ENCODE peak calls at places on chromosomes 12 and 14, in seven cellular contexts. G is retina; D is cerebellar cortex; J is GM12892; W is GM23248; A is stimulated activated effector memory CD8-positive, alpha-beta T cell treated with anti-CD3 and anti-CD28 coated beads, Interleukin-12 subunit alpha, Interleukin-12 subunit beta, amount 100 ng/mL, for 72 hours; V is nephron progenitor cell. P is an unnamed sample.

GRCh38 chr12:100539209-100539608 is 34.3 kb upstream of the GAS2L3 start:
- DNase-seq in G (no peak), A (no peak), J (no peak), W (peak; percentile 56), D (no peak), V (peak; percentile 81), P (no peak)

GRCh38 chr12:120264511-120265202 is 873 bp downstream of the PXN start:
- DNase-seq in J (no peak), V (no peak), G (no peak), D (no peak), A (no peak), W (no peak), P (no peak)

GRCh38 chr12:19205120-19205519 is 75.6 kb downstream of the PLEKHA5 start:
- DNase-seq in J (no peak), V (no peak), A (no peak), D (no peak), G (no peak), W (peak; percentile 50), P (no peak)

GRCh38 chr14:75069811-75070145 is 337 bp downstream of the ZC2HC1C start:
- DNase-seq in W (no peak), J (no peak), G (no peak), D (peak; percentile 31), A (no peak), V (no peak), P (no peak)

GRCh38 chr12:65121956-65122469 is 908 bp upstream of the WIF1 start:
- DNase-seq in G (peak; percentile 43), A (no peak), D (no peak), J (no peak), W (no peak), V (no peak), P (no peak)

GRCh38 chr12:51186465-51186864 is 13.5 kb upstream of the TFCP2 start:
- DNase-seq in D (no peak), W (no peak), G (no peak), A (no peak), J (no peak), V (no peak), P (no peak)

GRCh38 chr12:78559441-78559840 is 305.1 kb upstream of the SYT1 start:
- DNase-seq in D (no peak), A (no peak), W (peak; percentile 17), J (no peak), G (no peak), V (no peak), P (no peak)

GRCh38 chr12:99413751-99414150 is 233.8 kb upstream of the GARIN6 start:
- DNase-seq in W (no peak), A (no peak), J (no peak), D (peak; percentile 17), G (no peak), V (no peak), P (no peak)

GRCh38 chr12:18345021-18345735 is 83.9 kb downstream of the PIK3C2G start:
- DNase-seq in W (peak; percentile 13), D (no peak), V (no peak), G (no peak), J (no peak), A (no peak), P (no peak)

GRCh38 chr12:12799163-12799920 is 13.8 kb upstream of the DDX47 start:
- DNase-seq in W (no peak), J (no peak), A (no peak), V (no peak), G (no peak), D (no peak), P (no peak)

GRCh38 chr12:72141381-72141780 is 130.8 kb upstream of the TRHDE start:
- DNase-seq in J (peak; percentile 8), V (no peak), D (no peak), W (peak; percentile 4), G (no peak), A (no peak), P (no peak)

GRCh38 chr12:50004696-50005095 is 20.6 kb downstream of the RACGAP1 start:
- DNase-seq in G (no peak), V (no peak), A (no peak), W (no peak), D (no peak), J (no peak), P (no peak)